ENCODE peak calls at places on chromosomes 13 and 19, in eight cellular contexts. R is thoracic aorta, D is fibroblast of lung, L is GM12865, T is A549, A is tibial nerve, H is fibroblast of mammary gland, U is cardiac fibroblast. G is an unnamed sample.
A peak's percentile ranks its signal among the peaks of the same experiment; 100 is the strongest.

GRCh38 chr19:38023245-38023644 is 116.2 kb downstream of the SIPA1L3 start:
- DNase-seq in R (no peak), D (no peak), L (no peak), T (no peak), A (no peak), H (peak; percentile 69), U (peak; percentile 72), G (no peak)

GRCh38 chr13:43134896-43135295 is 111.5 kb downstream of the DNAJC15 start:
- DNase-seq in R (no peak), D (no peak), L (no peak), T (no peak), A (no peak), H (no peak), U (no peak), G (no peak)

GRCh38 chr13:66222926-66223325 is 1007.2 kb downstream of the PCDH9 start:
- DNase-seq in R (no peak), D (no peak), L (no peak), T (no peak), A (no peak), H (no peak), U (no peak), G (no peak)

GRCh38 chr19:6003976-6004375 is 26.0 kb upstream of the RANBP3 start:
- DNase-seq in R (no peak), D (no peak), L (no peak), T (no peak), A (no peak), H (no peak), U (no peak), G (no peak)

GRCh38 chr19:42252365-42253244 is 2.3 kb downstream of the ERF start:
- DNase-seq in R (no peak), D (peak; percentile 47), L (no peak), T (peak; percentile 59), A (peak; percentile 63), H (peak; percentile 71), U (peak; percentile 66), G (no peak)

GRCh38 chr13:102286326-102286725 is 115.5 kb downstream of the FGF14 start:
- DNase-seq in R (no peak), D (peak; percentile 97), L (no peak), T (peak; percentile 0), A (no peak), H (peak; percentile 99), U (peak; percentile 97), G (peak; percentile 18)

GRCh38 chr13:50911937-50912624 is 2.5 kb downstream of the RNASEH2B start:
- DNase-seq in R (peak; percentile 52), D (peak; percentile 97), L (peak; percentile 97), T (peak; percentile 58), A (peak; percentile 87), H (peak; percentile 93), U (peak; percentile 91), G (peak; percentile 48)

GRCh38 chr13:98476106-98476505 is 100.8 kb downstream of the STK24 start:
- DNase-seq in R (no peak), D (no peak), L (peak; percentile 79), T (no peak), A (no peak), H (no peak), U (peak; percentile 7), G (no peak)

GRCh38 chr13:24233351-24233901 is 72.9 kb downstream of the SPATA13 start:
- DNase-seq in R (no peak), D (peak; percentile 70), L (no peak), T (no peak), A (no peak), H (peak; percentile 54), U (peak; percentile 43), G (peak; percentile 7)

GRCh38 chr19:42989851-42990250 is 36.4 kb downstream of the PSG11 start:
- DNase-seq in R (no peak), D (peak; percentile 0), L (no peak), T (no peak), A (no peak), H (no peak), U (no peak), G (no peak)

DNA sequence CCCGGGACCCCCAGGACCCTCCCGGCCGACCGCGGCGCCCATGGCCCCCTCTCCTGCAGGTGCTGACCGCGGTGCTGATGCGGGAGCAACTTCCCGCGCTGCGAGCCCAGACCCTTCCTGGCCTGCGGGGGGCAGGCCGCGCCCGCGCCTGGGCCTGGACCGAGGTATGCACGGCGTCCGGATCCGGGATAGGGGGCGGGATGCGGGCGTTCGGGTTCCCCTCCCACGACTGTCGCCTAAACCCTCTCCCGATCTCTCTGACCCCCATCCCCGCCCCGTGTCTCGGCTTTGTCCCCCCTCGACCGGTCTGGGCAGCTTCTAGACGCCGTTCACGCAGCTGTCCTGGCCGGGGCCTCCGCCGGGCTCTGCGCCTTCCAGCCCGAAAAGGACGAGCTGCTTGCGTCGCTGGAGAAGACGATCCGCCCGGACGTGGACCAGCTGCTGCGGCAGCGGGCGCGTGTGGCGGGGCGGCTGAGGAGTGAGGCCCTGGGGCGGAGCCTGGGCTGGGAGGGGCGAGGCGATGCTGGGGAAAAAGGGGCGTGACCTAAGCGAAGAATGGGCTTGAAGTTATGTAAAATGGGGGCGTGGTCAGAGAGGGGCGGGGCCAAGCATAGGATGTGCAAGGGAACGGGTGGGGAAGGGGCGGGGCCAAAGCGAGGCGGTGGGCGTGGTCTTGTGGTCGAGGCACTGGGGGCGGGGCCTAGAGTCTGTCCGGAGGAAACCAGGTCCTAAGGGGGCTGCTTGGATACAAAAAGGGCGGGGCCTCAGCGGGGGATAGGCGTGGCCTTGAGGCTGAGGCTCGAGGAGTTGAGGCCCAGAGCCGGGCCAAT is 15.9 kb upstream of the COLGALT1 start:
- DNase-seq in R (peak; percentile 89), D (peak; percentile 97), L (peak; percentile 96), T (peak; percentile 82), A (peak; percentile 99), H (peak; percentile 92), U (peak; percentile 98), G (peak; percentile 45)
- TF ChIP-seq CTCF in R (no peak), D (peak; percentile 31), L (no peak), T (no peak), A (peak; percentile 43), H (no peak), U (peak; percentile 34), G (peak; percentile 35)

DNA sequence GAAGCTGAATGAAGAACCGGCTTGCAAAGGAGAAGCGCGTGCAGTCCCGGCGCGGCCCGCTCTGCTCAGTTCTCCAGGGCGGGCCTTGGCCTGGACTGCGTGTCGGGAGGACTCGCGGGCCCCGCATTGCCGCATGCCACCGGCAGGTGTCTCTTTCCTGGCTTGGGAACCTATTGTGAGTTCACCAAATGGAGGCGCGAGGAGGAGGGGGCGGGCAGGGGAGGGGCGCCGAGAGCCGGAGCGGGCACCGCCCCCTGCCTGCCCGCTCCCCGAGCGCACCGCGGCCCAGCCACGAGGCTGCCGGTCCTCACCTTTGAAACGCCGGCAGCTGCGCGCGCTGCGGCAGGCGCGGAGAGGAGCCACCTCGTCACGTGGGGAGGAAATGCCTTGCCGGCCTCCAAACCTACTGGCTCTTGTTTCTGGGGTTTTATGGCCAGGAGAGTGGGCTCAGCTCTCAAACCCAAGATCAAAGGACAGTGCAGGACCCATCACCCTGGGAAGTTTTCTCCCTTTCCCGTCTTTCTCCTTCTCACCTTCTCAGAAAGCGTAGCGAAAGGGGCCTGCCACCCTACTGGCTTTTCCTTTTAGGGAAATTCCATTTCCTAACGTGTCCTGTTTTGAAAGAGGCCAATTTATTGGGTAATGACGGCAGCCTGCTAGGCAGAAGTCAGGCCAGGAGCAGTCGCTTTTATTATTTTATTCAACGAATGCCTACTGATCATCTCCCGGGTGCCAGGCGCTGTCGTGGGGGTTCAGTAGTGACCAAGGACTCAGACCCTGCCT is 13.8 kb upstream of the UBE2L5 start:
- DNase-seq in R (peak; percentile 75), D (peak; percentile 89), L (peak; percentile 92), T (peak; percentile 69), A (peak; percentile 93), H (peak; percentile 89), U (peak; percentile 88), G (no peak)
- H3K4me3 ChIP-seq in R (peak overlapping the region; percentile 74), D (no peak overlapping the region), L (peak overlapping the region; percentile 12), T (peak overlapping the region; percentile 33), A (peak overlapping the region; percentile 37), H (peak overlapping the region; percentile 28), U (peak overlapping the region; percentile 33), G (peak overlapping the region; percentile 19)

GRCh38 chr13:44140146-44140545 is 233.5 kb upstream of the SERP2 start:
- DNase-seq in R (no peak), D (no peak), L (no peak), T (no peak), A (no peak), H (no peak), U (no peak), G (no peak)
- TF ChIP-seq CTCF in R (no peak), D (no peak), L (no peak), T (no peak), A (no peak), H (no peak), U (no peak), G (no peak)

GRCh38 chr19:53432088-53432661 is 391 bp downstream of the ZNF761 start:
- DNase-seq in R (no peak), D (peak; percentile 11), L (peak; percentile 13), T (no peak), A (no peak), H (peak; percentile 25), U (peak; percentile 20), G (no peak)

GRCh38 chr19:53431399-53432087 is at the start of gene ZNF761:
- DNase-seq in R (peak; percentile 72), D (peak; percentile 86), L (peak; percentile 97), T (peak; percentile 58), A (peak; percentile 89), H (peak; percentile 84), U (peak; percentile 91), G (peak; percentile 44)
- H3K4me3 ChIP-seq in R (peak within 1 kb of the TSS; percentile 82), D (peak within 1 kb of the TSS; percentile 84), L (peak within 1 kb of the TSS; percentile 87), T (peak within 1 kb of the TSS; percentile 68), A (peak within 1 kb of the TSS; percentile 71), H (peak within 1 kb of the TSS; percentile 87), U (peak within 1 kb of the TSS; percentile 80), G (peak within 1 kb of the TSS; percentile 85)

DNA sequence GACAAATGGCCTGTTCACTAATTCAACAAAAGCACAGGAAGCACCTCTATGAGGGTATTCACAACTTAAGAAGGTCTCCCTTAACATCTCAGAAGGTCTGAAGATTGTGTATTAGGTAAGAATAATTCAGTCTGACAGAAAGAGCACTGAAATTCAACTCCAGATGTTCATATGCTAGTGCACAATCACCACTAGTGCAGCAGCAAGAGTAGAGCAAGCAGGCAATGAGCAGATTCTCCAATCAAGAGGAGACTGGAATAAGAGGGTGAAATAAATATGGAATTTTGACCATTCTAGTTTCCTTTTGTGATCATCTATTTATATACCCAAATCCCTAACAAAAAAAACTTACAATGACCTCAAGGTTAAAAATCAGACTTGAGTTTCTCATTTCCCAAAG is 52.0 kb downstream of the MPHOSPH8 start:
- DNase-seq in R (no peak), D (no peak), L (no peak), T (no peak), A (no peak), H (no peak), U (no peak), G (no peak)
- TF ChIP-seq CTCF in R (no peak), D (no peak), L (no peak), T (no peak), A (no peak), H (no peak), U (no peak), G (no peak)

G was measured in AG09309.